ENCODE peak calls at places on chromosomes 6 and 20, in eight cellular contexts. D, F, V, P, J, G, S and Y are unnamed samples.

GRCh38 chr20:1187605-1188171 is 2.9 kb upstream of the TMEM74B start:
- DNase-seq in D (no peak), F (no peak), V (no peak), P (no peak), J (no peak), G (peak; percentile 96), S (peak; percentile 59), Y (no peak)

GRCh38 chr20:17281478-17281877 is 54.6 kb downstream of the PCSK2 start:
- DNase-seq in D (no peak), F (no peak), V (no peak), P (no peak), J (peak; percentile 3), G (peak; percentile 64), S (peak; percentile 10), Y (peak; percentile 36)

GRCh38 chr6:157198425-157199279 is 124.7 kb downstream of the TMEM242 start:
- DNase-seq in D (no peak), F (no peak), V (no peak), P (no peak), J (no peak), G (no peak), S (no peak), Y (no peak)

GRCh38 chr20:25063981-25064380 is 6.0 kb upstream of the ACSS1 start:
- DNase-seq in D (no peak), F (no peak), V (no peak), P (no peak), J (no peak), G (no peak), S (no peak), Y (no peak)

GRCh38 chr6:119192200-119192599 is 113.7 kb upstream of the FAM184A start:
- DNase-seq in D (no peak), F (no peak), V (no peak), P (no peak), J (no peak), G (no peak), S (no peak), Y (no peak)

GRCh38 chr6:5072440-5072839 is 12.7 kb upstream of the PPP1R3G start:
- DNase-seq in D (no peak), F (no peak), V (no peak), P (no peak), J (no peak), G (no peak), S (no peak), Y (no peak)

GRCh38 chr6:26272171-26272631 is 92.8 kb upstream of the BTN3A2 start:
- DNase-seq in D (no peak), F (no peak), V (no peak), P (no peak), J (no peak), G (no peak), S (no peak), Y (peak; percentile 48)

GRCh38 chr6:169950558-169950957 is 199.1 kb downstream of the ERMARD start:
- DNase-seq in D (no peak), F (no peak), V (no peak), P (no peak), J (peak; percentile 32), G (no peak), S (no peak), Y (peak; percentile 75)

GRCh38 chr6:14827366-14827765 is 418.5 kb upstream of the JARID2 start:
- DNase-seq in D (no peak), F (no peak), V (no peak), P (no peak), J (no peak), G (no peak), S (no peak), Y (peak; percentile 34)

GRCh38 chr6:22271044-22271443 is 25.8 kb downstream of the PRL start:
- DNase-seq in D (no peak), F (no peak), V (no peak), P (peak; percentile 47), J (no peak), G (no peak), S (no peak), Y (no peak)

GRCh38 chr20:12570371-12570770 is 438.4 kb upstream of the SPTLC3 start:
- DNase-seq in D (peak; percentile 27), F (no peak), V (peak; percentile 17), P (no peak), J (no peak), G (peak; percentile 76), S (no peak), Y (peak; percentile 64)

GRCh38 chr6:31246051-31246495 is 25.8 kb downstream of the HLA-C start:
- DNase-seq in D (no peak), F (peak; percentile 66), V (no peak), P (no peak), J (peak; percentile 59), G (peak; percentile 68), S (no peak), Y (no peak)

GRCh38 chr6:74814440-74814839 is 391.4 kb downstream of the COL12A1 start:
- DNase-seq in D (no peak), F (no peak), V (no peak), P (no peak), J (no peak), G (no peak), S (no peak), Y (no peak)

GRCh38 chr20:44418069-44418905 is 57.4 kb upstream of the TTPAL start:
- DNase-seq in D (no peak), F (no peak), V (no peak), P (no peak), J (no peak), G (peak; percentile 61), S (no peak), Y (no peak)

GRCh38 chr20:63736893-63737689 is 627 bp downstream of the LIME1 start:
- DNase-seq in D (no peak), F (no peak), V (no peak), P (no peak), J (no peak), G (no peak), S (peak; percentile 10), Y (no peak)

DNA sequence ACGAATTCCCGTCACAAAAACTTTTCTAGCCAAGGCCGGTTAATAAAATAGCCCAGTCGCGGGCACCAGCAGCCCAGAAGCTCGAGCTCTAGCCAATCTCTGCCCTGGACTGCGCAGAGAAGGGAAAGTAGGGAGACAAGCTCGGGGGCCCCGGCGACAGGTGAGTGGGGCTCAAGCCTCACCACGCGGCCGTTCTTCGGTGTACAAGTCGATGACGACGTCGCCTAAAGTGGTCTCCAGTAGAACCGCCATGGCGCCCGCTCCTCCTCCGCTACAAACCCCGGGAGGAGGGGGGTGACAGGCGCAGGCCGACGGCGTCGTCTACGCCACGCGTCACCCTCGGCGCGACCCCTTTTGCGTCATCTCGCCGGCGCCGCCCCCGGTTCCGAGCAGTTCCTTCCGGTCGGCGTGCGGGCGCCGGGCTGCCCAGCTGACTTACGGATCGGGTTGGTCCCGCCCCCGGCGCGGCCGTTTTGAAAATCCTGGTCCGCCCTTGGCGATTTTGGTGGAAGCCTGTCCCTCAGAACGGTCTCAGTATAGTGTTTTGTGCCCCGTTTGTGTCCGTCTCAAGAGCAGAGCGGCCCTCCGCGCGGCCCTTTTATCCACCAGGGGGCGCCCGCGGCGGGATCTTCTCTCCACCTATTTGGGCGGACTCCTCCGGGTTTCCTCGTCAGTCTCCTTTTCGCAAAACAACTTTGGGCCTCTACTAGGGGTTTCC is at the start of gene PPIL4:
- DNase-seq in D (peak; percentile 72), F (peak; percentile 96), V (peak; percentile 41), P (peak; percentile 71), J (peak; percentile 87), G (peak; percentile 89), S (peak; percentile 97), Y (peak; percentile 97)
- TF ChIP-seq POLR2A in D (peak; percentile 59), F (peak; percentile 82), V (peak; percentile 46), P (peak; percentile 94), J (peak; percentile 48), G (peak; percentile 81), S (peak; percentile 90), Y (peak; percentile 86)

GRCh38 chr6:29935273-29935955 is 6.9 kb upstream of the HLA-A start:
- DNase-seq in D (no peak), F (no peak), V (no peak), P (no peak), J (no peak), G (no peak), S (no peak), Y (no peak)
- TF ChIP-seq CTCF in D (no peak), F (no peak), V (no peak), P (no peak), J (no peak), G (no peak), S (no peak), Y (no peak)

GRCh38 chr20:32356935-32357868 is 929 bp upstream of the ASXL1 start:
- DNase-seq in D (no peak), F (peak; percentile 16), V (no peak), P (peak; percentile 84), J (peak; percentile 15), G (peak; percentile 76), S (no peak), Y (peak; percentile 65)

GRCh38 chr20:32355417-32355841 is 2.7 kb upstream of the ASXL1 start:
- DNase-seq in D (no peak), F (no peak), V (no peak), P (peak; percentile 59), J (no peak), G (peak; percentile 56), S (no peak), Y (no peak)

GRCh38 chr20:32352101-32352720 is 5.9 kb upstream of the ASXL1 start:
- DNase-seq in D (no peak), F (no peak), V (no peak), P (no peak), J (no peak), G (no peak), S (no peak), Y (no peak)

GRCh38 chr20:32353848-32354496 is 4.2 kb upstream of the ASXL1 start:
- DNase-seq in D (no peak), F (no peak), V (no peak), P (no peak), J (no peak), G (no peak), S (no peak), Y (no peak)

GRCh38 chr20:32354592-32355416 is 3.3 kb upstream of the ASXL1 start:
- DNase-seq in D (no peak), F (no peak), V (peak; percentile 19), P (peak; percentile 59), J (no peak), G (peak; percentile 93), S (no peak), Y (peak; percentile 52)
- TF ChIP-seq MAX in D (no peak), F (no peak), V (peak; percentile 37), P (no peak), J (no peak), G (no peak), S (no peak), Y (no peak)

GRCh38 chr20:58989196-58989595 is 8.1 kb downstream of the NELFCD start:
- DNase-seq in D (no peak), F (no peak), V (no peak), P (no peak), J (no peak), G (no peak), S (no peak), Y (no peak)

GRCh38 chr20:58992911-58993310 is 11.9 kb downstream of the NELFCD start:
- DNase-seq in D (no peak), F (no peak), V (no peak), P (no peak), J (no peak), G (no peak), S (no peak), Y (no peak)

GRCh38 chr20:58991720-58992119 is 10.7 kb downstream of the NELFCD start:
- DNase-seq in D (no peak), F (no peak), V (no peak), P (no peak), J (no peak), G (peak; percentile 89), S (no peak), Y (no peak)

GRCh38 chr20:58988565-58988882 is 7.5 kb downstream of the NELFCD start:
- DNase-seq in D (no peak), F (no peak), V (no peak), P (no peak), J (no peak), G (no peak), S (no peak), Y (no peak)

GRCh38 chr20:58990651-58991445 is 9.8 kb downstream of the NELFCD start:
- DNase-seq in D (no peak), F (no peak), V (no peak), P (no peak), J (no peak), G (no peak), S (no peak), Y (no peak)
- TF ChIP-seq POLR2A in D (no peak), F (no peak), V (no peak), P (peak; percentile 57), J (no peak), G (no peak), S (no peak), Y (no peak)